ENCODE peak calls at places on chromosomes 12 and 14, in eight cellular contexts. W is anterior cingulate cortex; O is EL; L is activated CD8-positive, alpha-beta T cell treated with anti-CD3 and anti-CD28 coated beads for 36 hours; J is nephron progenitor cell; F is GM03348; D is BE2C; A is MM.1S. H is an unnamed sample.

GRCh38 chr12:47989666-47990065 is 14.6 kb downstream of the COL2A1 start:
- DNase-seq in W (no peak), O (no peak), L (no peak), J (no peak), F (no peak), D (no peak), A (no peak), H (no peak)

GRCh38 chr12:12473223-12473622 is 89.4 kb downstream of the DUSP16 start:
- DNase-seq in W (no peak), O (no peak), L (no peak), J (no peak), F (no peak), D (no peak), A (no peak), H (no peak)

GRCh38 chr12:124240493-124240892 is 54.4 kb upstream of the RFLNA start:
- DNase-seq in W (no peak), O (peak; percentile 40), L (peak; percentile 13), J (no peak), F (no peak), D (peak; percentile 69), A (no peak), H (no peak)

GRCh38 chr12:110591508-110592051 is 8.5 kb upstream of the PPTC7 start:
- DNase-seq in W (no peak), O (no peak), L (no peak), J (peak; percentile 19), F (no peak), D (no peak), A (no peak), H (peak; percentile 57)

GRCh38 chr14:34322940-34323418 is 139.1 kb downstream of the SPTSSA start:
- DNase-seq in W (peak; percentile 31), O (peak; percentile 59), L (peak; percentile 68), J (peak; percentile 79), F (peak; percentile 79), D (peak; percentile 64), A (peak; percentile 32), H (peak; percentile 60)

GRCh38 chr12:52316290-52316689 is 4.9 kb downstream of the KRT83 start:
- DNase-seq in W (no peak), O (no peak), L (no peak), J (no peak), F (no peak), D (no peak), A (no peak), H (no peak)

GRCh38 chr12:79842630-79843029 is 92.3 kb downstream of the PPP1R12A start:
- DNase-seq in W (no peak), O (no peak), L (no peak), J (no peak), F (no peak), D (no peak), A (no peak), H (no peak)

GRCh38 chr14:49909016-49909415 is 16.1 kb downstream of the ARF6 start:
- DNase-seq in W (no peak), O (no peak), L (no peak), J (no peak), F (no peak), D (no peak), A (no peak), H (no peak)

GRCh38 chr12:77795699-77796098 is 35.0 kb upstream of the NAV3 start:
- DNase-seq in W (no peak), O (no peak), L (no peak), J (no peak), F (no peak), D (no peak), A (no peak), H (no peak)

GRCh38 chr14:76253111-76253510 is 101.4 kb downstream of the GPATCH2L start:
- DNase-seq in W (no peak), O (no peak), L (no peak), J (no peak), F (no peak), D (no peak), A (no peak), H (no peak)

GRCh38 chr14:37088816-37089215 is 83.6 kb downstream of the SLC25A21 start:
- DNase-seq in W (no peak), O (no peak), L (no peak), J (no peak), F (no peak), D (no peak), A (no peak), H (no peak)

GRCh38 chr12:31206038-31206670 is 119.8 kb downstream of the SINHCAF start:
- DNase-seq in W (no peak), O (peak; percentile 49), L (no peak), J (no peak), F (no peak), D (no peak), A (no peak), H (no peak)

GRCh38 chr12:62919827-62920226 is 15.1 kb downstream of the PPM1H start:
- DNase-seq in W (peak; percentile 62), O (peak; percentile 59), L (no peak), J (no peak), F (peak; percentile 28), D (no peak), A (no peak), H (peak; percentile 97)

GRCh38 chr12:14264316-14264715 is 101.2 kb upstream of the ATF7IP start:
- DNase-seq in W (no peak), O (peak; percentile 38), L (no peak), J (no peak), F (no peak), D (no peak), A (no peak), H (no peak)

GRCh38 chr12:111598637-111599458 is at the start of gene ATXN2:
- DNase-seq in W (peak; percentile 74), O (no peak), L (peak; percentile 62), J (peak; percentile 75), F (peak; percentile 96), D (peak; percentile 66), A (peak; percentile 39), H (peak; percentile 74)

GRCh38 chr12:10779103-10779502 is 23.3 kb downstream of the TAS2R7 start:
- DNase-seq in W (no peak), O (no peak), L (no peak), J (no peak), F (no peak), D (no peak), A (no peak), H (no peak)

GRCh38 chr12:61880186-61880585 is 380.0 kb upstream of the USP15 start:
- DNase-seq in W (no peak), O (no peak), L (no peak), J (no peak), F (no peak), D (no peak), A (no peak), H (no peak)